ENCODE peak calls at places on chromosomes 6 and 20, in eight cellular contexts. V is adrenal gland, J is left ventricle myocardium inferior, B is heart right ventricle, M is transverse colon, N is body of pancreas, O is fibroblast of lung, G is tibial nerve. S is an unnamed sample.

GRCh38 chr6:9062581-9062980 is 627.2 kb upstream of the SLC35B3 start:
- DNase-seq in V (no peak), J (no peak), B (no peak), M (no peak), N (no peak), O (no peak), G (no peak), S (no peak)

GRCh38 chr6:153131037-153131981 is at the start of gene RGS17:
- DNase-seq in V (peak), J (peak), B (peak), M (peak), N (peak), O (peak), G (peak), S (peak)

GRCh38 chr6:163260911-163261310 is 153.6 kb upstream of the QKI start:
- DNase-seq in V (no peak), J (no peak), B (no peak), M (no peak), N (no peak), O (no peak), G (no peak), S (no peak)

GRCh38 chr6:88403486-88403885 is 237.3 kb upstream of the CNR1 start:
- DNase-seq in V (peak), J (no peak), B (no peak), M (no peak), N (no peak), O (no peak), G (no peak), S (no peak)

GRCh38 chr20:51607170-51607569 is 64.7 kb upstream of the NFATC2 start:
- DNase-seq in V (no peak), J (no peak), B (no peak), M (no peak), N (no peak), O (no peak), G (no peak), S (no peak)

GRCh38 chr6:142207265-142207877 is 60.3 kb downstream of the VTA1 start:
- DNase-seq in V (peak), J (peak), B (peak), M (peak), N (peak), O (peak), G (no peak), S (no peak)

GRCh38 chr6:160135922-160136655 is 14.5 kb downstream of the SLC22A1 start:
- DNase-seq in V (no peak), J (no peak), B (no peak), M (no peak), N (no peak), O (no peak), G (no peak), S (no peak)

GRCh38 chr6:135880066-135880972 is 28.8 kb downstream of the PDE7B start:
- DNase-seq in V (no peak), J (no peak), B (no peak), M (peak), N (no peak), O (peak), G (no peak), S (no peak)

GRCh38 chr6:103455275-103455674 is 1404.4 kb downstream of the HACE1 start:
- DNase-seq in V (no peak), J (no peak), B (no peak), M (no peak), N (no peak), O (no peak), G (no peak), S (no peak)

GRCh38 chr6:169172435-169172834 is 81.2 kb downstream of the THBS2 start:
- DNase-seq in V (peak), J (no peak), B (no peak), M (no peak), N (no peak), O (peak), G (peak), S (no peak)

GRCh38 chr6:16872543-16873230 is 111.4 kb upstream of the ATXN1 start:
- DNase-seq in V (no peak), J (no peak), B (no peak), M (no peak), N (no peak), O (no peak), G (no peak), S (no peak)

GRCh38 chr6:82144852-82145332 is 102.7 kb downstream of the IBTK start:
- DNase-seq in V (peak), J (peak), B (peak), M (peak), N (peak), O (peak), G (peak), S (no peak)

GRCh38 chr6:4394786-4395185 is 259.4 kb upstream of the ECI2 start:
- DNase-seq in V (no peak), J (no peak), B (no peak), M (no peak), N (no peak), O (no peak), G (no peak), S (no peak)

GRCh38 chr6:87180105-87180504 is 24.7 kb downstream of the ZNF292 start:
- DNase-seq in V (no peak), J (no peak), B (no peak), M (no peak), N (no peak), O (no peak), G (no peak), S (no peak)

GRCh38 chr20:47559141-47559540 is 57.5 kb downstream of the NCOA3 start:
- DNase-seq in V (no peak), J (no peak), B (no peak), M (no peak), N (no peak), O (peak), G (no peak), S (no peak)

GRCh38 chr6:157155838-157156237 is 167.5 kb downstream of the TMEM242 start:
- DNase-seq in V (no peak), J (no peak), B (no peak), M (no peak), N (no peak), O (peak), G (no peak), S (no peak)

GRCh38 chr20:57264151-57264792 is 2.2 kb downstream of the BMP7 start:
- DNase-seq in V (no peak), J (peak), B (no peak), M (no peak), N (peak), O (no peak), G (no peak), S (no peak)

GRCh38 chr6:107941627-107942026 is 16.4 kb downstream of the SEC63 start:
- DNase-seq in V (no peak), J (no peak), B (no peak), M (no peak), N (no peak), O (no peak), G (no peak), S (no peak)

GRCh38 chr20:63750807-63751470 is 11.4 kb downstream of the SLC2A4RG start:
- DNase-seq in V (no peak), J (no peak), B (no peak), M (no peak), N (no peak), O (no peak), G (no peak), S (no peak)

GRCh38 chr6:169571123-169571962 is 130.5 kb downstream of the WDR27 start:
- DNase-seq in V (no peak), J (no peak), B (no peak), M (no peak), N (no peak), O (peak), G (no peak), S (no peak)

GRCh38 chr20:34213213-34213612 is 28.0 kb upstream of the ASIP start:
- DNase-seq in V (no peak), J (no peak), B (no peak), M (no peak), N (no peak), O (no peak), G (no peak), S (no peak)

GRCh38 chr6:45436544-45437440 is 59.1 kb upstream of the SUPT3H start:
- DNase-seq in V (no peak), J (no peak), B (no peak), M (no peak), N (no peak), O (peak), G (no peak), S (no peak)

GRCh38 chr20:21074605-21075336 is 31.4 kb downstream of the LINC00237 start:
- DNase-seq in V (no peak), J (no peak), B (no peak), M (no peak), N (no peak), O (no peak), G (no peak), S (no peak)

GRCh38 chr20:542777-543368 is 717 bp downstream of the CSNK2A1 start:
- DNase-seq in V (no peak), J (no peak), B (no peak), M (peak), N (peak), O (no peak), G (no peak), S (no peak)

GRCh38 chr6:46190889-46191288 is 20.1 kb upstream of the ENPP5 start:
- DNase-seq in V (no peak), J (peak), B (peak), M (no peak), N (no peak), O (no peak), G (no peak), S (no peak)

GRCh38 chr6:128370072-128370471 is 150.3 kb downstream of the PTPRK start:
- DNase-seq in V (no peak), J (no peak), B (no peak), M (no peak), N (no peak), O (peak), G (no peak), S (no peak)

GRCh38 chr6:18326980-18327379 is 60.2 kb upstream of the RNF144B start:
- DNase-seq in V (no peak), J (no peak), B (no peak), M (no peak), N (no peak), O (no peak), G (no peak), S (no peak)

GRCh38 chr6:158068893-158069799 is 87.5 kb downstream of the SYNJ2 start:
- DNase-seq in V (peak), J (no peak), B (no peak), M (peak), N (no peak), O (peak), G (no peak), S (no peak)

GRCh38 chr6:40308533-40309306 is 278.4 kb downstream of the LRFN2 start:
- DNase-seq in V (peak), J (peak), B (peak), M (peak), N (peak), O (peak), G (peak), S (peak)

GRCh38 chr6:56450882-56451739 is 191.6 kb downstream of the DST start:
- DNase-seq in V (peak), J (peak), B (peak), M (peak), N (peak), O (peak), G (no peak), S (no peak)

GRCh38 chr20:38120625-38120988 is 44.5 kb downstream of the TGM2 start:
- DNase-seq in V (no peak), J (no peak), B (peak), M (no peak), N (no peak), O (no peak), G (no peak), S (no peak)

GRCh38 chr6:162478191-162478642 is 249.3 kb downstream of the PRKN start:
- DNase-seq in V (no peak), J (no peak), B (no peak), M (no peak), N (no peak), O (no peak), G (no peak), S (no peak)

GRCh38 chr20:38617830-38618196 is 16.2 kb downstream of the ARHGAP40 start:
- DNase-seq in V (no peak), J (no peak), B (no peak), M (no peak), N (no peak), O (no peak), G (no peak), S (no peak)

GRCh38 chr6:30378290-30378937 is 33.5 kb downstream of the RPP21 start:
- DNase-seq in V (no peak), J (no peak), B (no peak), M (no peak), N (no peak), O (peak), G (no peak), S (no peak)

GRCh38 chr6:81895511-81896185 is 143.2 kb upstream of the TENT5A start:
- DNase-seq in V (no peak), J (no peak), B (no peak), M (no peak), N (no peak), O (peak), G (no peak), S (no peak)

GRCh38 chr6:36312854-36313627 is 23.6 kb downstream of the BNIP5 start:
- DNase-seq in V (no peak), J (no peak), B (no peak), M (no peak), N (no peak), O (no peak), G (peak), S (no peak)

GRCh38 chr6:96816182-96816888 is 20.9 kb downstream of the GPR63 start:
- DNase-seq in V (no peak), J (no peak), B (no peak), M (no peak), N (no peak), O (peak), G (no peak), S (no peak)

GRCh38 chr20:49630396-49630951 is 62.5 kb upstream of the PTGIS start:
- DNase-seq in V (no peak), J (no peak), B (no peak), M (no peak), N (no peak), O (no peak), G (no peak), S (no peak)

GRCh38 chr6:38350220-38350619 is 289.5 kb downstream of the BTBD9 start:
- DNase-seq in V (no peak), J (no peak), B (no peak), M (no peak), N (no peak), O (no peak), G (no peak), S (no peak)

GRCh38 chr6:38348366-38348765 is 291.4 kb downstream of the BTBD9 start:
- DNase-seq in V (no peak), J (no peak), B (no peak), M (no peak), N (no peak), O (no peak), G (no peak), S (no peak)

GRCh38 chr6:38352636-38353035 is 287.1 kb downstream of the BTBD9 start:
- DNase-seq in V (no peak), J (no peak), B (no peak), M (no peak), N (no peak), O (no peak), G (no peak), S (no peak)

GRCh38 chr6:38350882-38351281 is 288.8 kb downstream of the BTBD9 start:
- DNase-seq in V (no peak), J (no peak), B (no peak), M (no peak), N (no peak), O (peak), G (no peak), S (no peak)

GRCh38 chr6:38349795-38350194 is 289.9 kb downstream of the BTBD9 start:
- DNase-seq in V (no peak), J (no peak), B (no peak), M (no peak), N (no peak), O (peak), G (no peak), S (no peak)
- H3K27ac ChIP-seq in V (no peak), J (no peak), B (no peak), M (no peak), N (no peak), O (no peak), G (no peak), S (peak)

GRCh38 chr6:150638765-150639164 is 39.1 kb downstream of the PLEKHG1 start:
- DNase-seq in V (no peak), J (no peak), B (no peak), M (no peak), N (no peak), O (no peak), G (no peak), S (no peak)

GRCh38 chr6:150639823-150640331 is 40.2 kb downstream of the PLEKHG1 start:
- DNase-seq in V (no peak), J (no peak), B (no peak), M (no peak), N (no peak), O (no peak), G (no peak), S (no peak)

GRCh38 chr6:150638286-150638685 is 38.6 kb downstream of the PLEKHG1 start:
- DNase-seq in V (no peak), J (no peak), B (no peak), M (no peak), N (no peak), O (no peak), G (no peak), S (no peak)

GRCh38 chr6:150641398-150642139 is 41.9 kb downstream of the PLEKHG1 start:
- DNase-seq in V (peak), J (no peak), B (no peak), M (no peak), N (no peak), O (peak), G (no peak), S (no peak)

DNA sequence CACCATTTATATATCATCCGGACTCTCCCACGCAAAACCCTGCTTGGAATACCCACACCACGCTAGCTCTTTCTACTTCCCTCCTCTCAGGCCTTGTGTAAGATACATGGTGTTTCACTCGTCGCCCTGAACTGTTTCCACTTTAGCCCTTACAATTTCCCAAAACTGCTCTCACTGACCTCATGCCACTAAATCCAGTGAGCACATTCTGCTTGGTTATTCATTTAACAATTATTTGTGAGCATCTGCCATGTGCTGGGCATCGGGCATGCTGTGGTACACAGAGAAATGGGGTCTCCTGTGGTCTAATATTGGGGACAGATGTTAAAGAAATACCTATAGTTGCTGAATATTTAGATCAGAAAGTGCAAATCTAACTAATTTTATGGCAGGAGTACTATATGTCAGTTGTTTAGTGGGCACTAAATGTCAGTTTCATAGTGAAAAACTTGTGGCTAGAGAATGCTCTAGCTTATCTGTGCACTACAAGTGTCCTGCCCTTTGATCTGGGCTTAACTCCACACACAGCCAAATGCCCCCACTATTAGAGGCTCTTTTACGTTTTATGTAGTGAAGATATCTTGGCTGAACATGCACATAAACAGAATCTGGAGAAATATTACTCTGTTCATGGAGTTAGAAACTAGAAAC is 41.0 kb downstream of the PLEKHG1 start:
- DNase-seq in V (no peak), J (no peak), B (no peak), M (no peak), N (no peak), O (no peak), G (no peak), S (no peak)
- H3K27ac ChIP-seq in V (no peak), J (peak), B (peak), M (peak), N (no peak), O (no peak), G (no peak), S (no peak)

DNA sequence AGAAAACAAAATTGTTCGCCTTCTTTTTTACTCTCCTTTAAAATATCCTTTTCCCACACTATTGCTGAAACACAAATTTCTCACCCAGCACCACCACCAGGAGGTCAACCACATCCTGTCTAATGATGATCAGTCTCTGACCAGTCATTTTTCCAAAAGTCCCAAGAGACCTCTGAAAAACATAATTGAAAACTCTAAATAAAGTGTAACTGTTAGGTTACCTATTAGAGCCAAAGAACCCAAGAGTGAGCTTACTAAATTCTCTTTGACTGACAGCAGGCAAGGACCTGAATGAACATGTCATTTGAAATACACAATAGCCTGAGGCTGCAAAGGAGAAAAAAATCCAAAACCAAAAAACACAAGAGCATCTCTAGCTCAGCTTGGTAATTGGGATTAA is 735.4 kb downstream of the CBLN4 start:
- DNase-seq in V (no peak), J (no peak), B (no peak), M (no peak), N (no peak), O (no peak), G (no peak), S (no peak)
- H3K27ac ChIP-seq in V (no peak), J (peak), B (no peak), M (no peak), N (no peak), O (no peak), G (no peak), S (no peak)

GRCh38 chr6:54072708-54073313 is 38.4 kb upstream of the MLIP start:
- DNase-seq in V (no peak), J (peak), B (no peak), M (no peak), N (no peak), O (no peak), G (no peak), S (no peak)
- H3K27ac ChIP-seq in V (no peak), J (peak), B (peak), M (no peak), N (no peak), O (no peak), G (no peak), S (no peak)

GRCh38 chr6:29216528-29216927 is 45.8 kb downstream of the OR2J2 start:
- DNase-seq in V (no peak), J (no peak), B (no peak), M (no peak), N (no peak), O (no peak), G (no peak), S (no peak)
- H3K27ac ChIP-seq in V (no peak), J (no peak), B (no peak), M (no peak), N (no peak), O (no peak), G (no peak), S (no peak)